ENCODE peak calls at places on chromosomes 4 and X, in seven cellular contexts. X, K, T, B, P, V and H are unnamed samples.

GRCh38 chr4:25184056-25184455 is 23.8 kb upstream of the SEPSECS start:
- DNase-seq in K (no peak), B (no peak), V (no peak), P (no peak), T (no peak), X (no peak), H (no peak)

GRCh38 chr4:15163284-15163645 is 161.0 kb downstream of the CPEB2 start:
- DNase-seq in X (no peak), K (no peak), P (no peak), T (no peak), V (no peak), B (no peak), H (no peak)

GRCh38 chr4:92175250-92175649 is 128.5 kb upstream of the GRID2 start:
- DNase-seq in P (no peak), V (no peak), B (no peak), X (no peak), T (no peak), K (no peak), H (no peak)

GRCh38 chrX:119942831-119943184 is 743 bp downstream of the NKAP start:
- DNase-seq in B (no peak), P (no peak), K (no peak), X (peak), V (no peak), T (no peak), H (no peak)

GRCh38 chr4:76306882-76307669 is 543 bp downstream of the STBD1 start:
- DNase-seq in B (peak), V (peak), K (peak), X (peak), T (peak), P (no peak), H (peak)

GRCh38 chr4:165518658-165519057 is 139.8 kb downstream of the CPE start:
- DNase-seq in X (no peak), B (no peak), V (no peak), P (no peak), T (no peak), K (no peak), H (no peak)

GRCh38 chr4:55321707-55322264 is 24.3 kb upstream of the SRD5A3 start:
- DNase-seq in P (peak), V (no peak), K (peak), X (peak), B (peak), T (peak), H (peak)

GRCh38 chr4:26281876-26282275 is 38.9 kb upstream of the RBPJ start:
- DNase-seq in V (no peak), B (no peak), K (no peak), T (no peak), X (peak), P (no peak), H (no peak)

GRCh38 chr4:129676934-129677333 is 581.0 kb downstream of the C4orf33 start:
- DNase-seq in P (no peak), V (no peak), B (no peak), K (no peak), X (no peak), T (no peak), H (no peak)

GRCh38 chrX:65871671-65872311 is 168.1 kb downstream of the VSIG4 start:
- DNase-seq in X (no peak), T (no peak), V (peak), P (peak), B (peak), K (no peak), H (peak)

GRCh38 chrX:9942086-9942485 is 25.1 kb upstream of the CLDN34 start:
- DNase-seq in X (no peak), B (no peak), P (peak), K (no peak), V (no peak), T (peak), H (peak)

GRCh38 chr4:2445130-2445529 is 23.8 kb upstream of the RNF4 start:
- DNase-seq in P (no peak), V (no peak), B (no peak), X (no peak), T (no peak), K (no peak), H (no peak)

GRCh38 chrX:148501121-148502066 is 977 bp downstream of the AFF2 start:
- DNase-seq in V (no peak), K (peak), X (peak), B (peak), P (peak), T (no peak), H (peak)

GRCh38 chrX:153919281-153919680 is 6.8 kb downstream of the ARHGAP4 start:
- DNase-seq in V (no peak), X (no peak), B (no peak), K (no peak), P (no peak), T (no peak), H (no peak)

GRCh38 chrX:15675490-15675921 is 10.9 kb upstream of the CLTRN start:
- DNase-seq in P (peak), V (peak), T (no peak), X (peak), K (peak), B (peak), H (peak)

GRCh38 chr4:155745984-155746383 is 12.8 kb upstream of the GUCY1B1 start:
- DNase-seq in V (no peak), B (peak), X (peak), T (no peak), K (no peak), P (no peak), H (no peak)